ENCODE peak calls at places on chromosomes 2 and 18, in six cellular contexts. R is HCT116, O is GM12878, C is K562, S is HL-60, F is suprapubic skin. U is an unnamed sample.

GRCh38 chr2:50850290-50850969 is 181.5 kb downstream of the NRXN1 start:
- DNase-seq in F (no peak), C (no peak), O (no peak), R (no peak), S (no peak), U (no peak)

GRCh38 chr2:164897521-164898260 is 56.1 kb upstream of the COBLL1 start:
- DNase-seq in S (no peak), R (no peak), C (no peak), O (no peak), F (no peak), U (no peak)

GRCh38 chr2:18413794-18414396 is 146.6 kb downstream of the RDH14 start:
- DNase-seq in S (no peak), C (no peak), O (no peak), F (no peak), R (peak; percentile 24), U (no peak)

GRCh38 chr2:3728104-3729054 is 25.0 kb downstream of the DCDC2C start:
- DNase-seq in C (peak; percentile 42), R (peak; percentile 33), S (peak; percentile 20), F (no peak), O (no peak), U (no peak)

GRCh38 chr2:205188516-205189138 is 493.7 kb upstream of the NRP2 start:
- DNase-seq in S (no peak), R (no peak), C (no peak), F (peak; percentile 73), O (no peak), U (no peak)

GRCh38 chr2:9142551-9143263 is 63.9 kb upstream of the ASAP2 start:
- DNase-seq in O (no peak), S (peak; percentile 55), F (peak; percentile 92), R (peak; percentile 72), C (peak; percentile 97), U (peak; percentile 65)

GRCh38 chr18:48817021-48817461 is 133.7 kb downstream of the SMAD7 start:
- DNase-seq in F (peak; percentile 52), O (no peak), R (no peak), S (no peak), C (no peak), U (no peak)

GRCh38 chr18:54515149-54515548 is 75.9 kb upstream of the DYNAP start:
- DNase-seq in O (no peak), F (no peak), C (no peak), R (no peak), S (no peak), U (no peak)

GRCh38 chr2:182941121-182941713 is 74.8 kb upstream of the FRZB start:
- DNase-seq in F (no peak), C (no peak), R (no peak), O (no peak), S (no peak), U (no peak)

DNA sequence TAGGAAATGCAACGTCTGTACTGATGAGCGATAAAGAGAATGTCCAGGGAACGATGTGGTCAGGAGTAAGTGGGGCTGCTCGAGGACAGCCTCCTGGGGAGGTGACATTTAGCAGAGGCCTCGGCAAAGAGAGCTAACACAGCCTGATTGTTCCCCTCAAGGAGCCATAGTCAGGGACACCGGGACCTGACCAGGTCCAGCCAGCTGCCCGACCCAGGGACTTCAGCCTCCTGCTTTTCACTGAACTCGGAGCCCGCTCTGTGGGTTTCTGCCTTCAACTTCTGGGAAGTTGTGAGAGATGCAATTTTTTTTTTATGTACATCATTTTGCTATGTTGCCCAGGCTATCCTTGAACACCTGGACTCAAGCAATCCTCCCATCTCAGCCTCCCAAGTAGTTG is 10.1 kb downstream of the NEU2 start:
- DNase-seq in S (no peak), R (no peak), C (no peak), O (no peak), F (no peak), U (no peak)
- TF ChIP-seq POLR2AphosphoS5 in S (no peak), R (no peak), C (no peak), O (no peak), F (no peak), U (no peak)

GRCh38 chr2:158647832-158648231 is 147.3 kb upstream of the DAPL1 start:
- DNase-seq in S (no peak), F (no peak), O (no peak), R (no peak), C (no peak), U (no peak)

GRCh38 chr2:158644139-158644538 is 151.0 kb upstream of the DAPL1 start:
- DNase-seq in O (no peak), R (no peak), F (no peak), S (no peak), C (no peak), U (no peak)
- TF ChIP-seq CTCF in O (no peak), R (no peak), F (no peak), S (no peak), C (no peak), U (no peak)

GRCh38 chr2:191188550-191189093 is 37.8 kb upstream of the STAT4 start:
- DNase-seq in C (no peak), R (no peak), S (no peak), O (no peak), F (no peak), U (no peak)
- H3K4me3 ChIP-seq in C (no peak overlapping the region), R (no peak overlapping the region), S (no peak overlapping the region), O (no peak overlapping the region), F (no peak overlapping the region), U (no peak overlapping the region)

DNA sequence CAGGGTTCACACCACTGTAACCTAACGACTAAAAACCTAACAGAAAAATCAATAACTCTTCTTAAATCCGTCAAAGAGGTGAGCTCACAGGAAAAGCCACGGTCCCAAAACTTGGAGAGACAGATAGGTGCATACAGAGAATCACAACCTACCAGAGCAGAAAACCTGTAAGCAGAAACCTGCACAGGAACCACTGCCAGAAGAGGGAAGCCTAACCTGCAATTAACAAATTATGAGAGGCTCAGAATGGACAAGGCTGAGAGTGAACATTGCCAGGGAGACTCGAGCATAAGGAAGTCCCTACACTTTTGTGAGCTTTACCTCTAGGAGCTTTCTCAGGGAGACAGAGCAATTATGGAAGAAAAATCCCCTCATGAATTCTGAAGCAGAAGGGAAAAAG is 156.2 kb upstream of the NETO1 start:
- DNase-seq in C (no peak), S (no peak), O (no peak), F (no peak), R (no peak), U (peak; percentile 10)
- TF ChIP-seq POLR2AphosphoS5 in C (no peak), S (no peak), O (no peak), F (no peak), R (no peak), U (no peak)

GRCh38 chr2:133886735-133887675 is 318.7 kb upstream of the NCKAP5 start:
- DNase-seq in S (peak; percentile 49), R (peak; percentile 70), F (no peak), C (peak; percentile 69), O (peak; percentile 21), U (peak; percentile 71)

GRCh38 chr2:133888816-133889215 is 320.6 kb upstream of the NCKAP5 start:
- DNase-seq in S (no peak), R (no peak), O (no peak), F (no peak), C (no peak), U (no peak)

GRCh38 chr2:133887676-133888040 is 319.4 kb upstream of the NCKAP5 start:
- DNase-seq in R (no peak), S (no peak), F (no peak), O (no peak), C (no peak), U (no peak)

GRCh38 chr2:133885847-133886246 is 317.6 kb upstream of the NCKAP5 start:
- DNase-seq in F (no peak), R (no peak), C (no peak), O (no peak), S (no peak), U (no peak)

DNA sequence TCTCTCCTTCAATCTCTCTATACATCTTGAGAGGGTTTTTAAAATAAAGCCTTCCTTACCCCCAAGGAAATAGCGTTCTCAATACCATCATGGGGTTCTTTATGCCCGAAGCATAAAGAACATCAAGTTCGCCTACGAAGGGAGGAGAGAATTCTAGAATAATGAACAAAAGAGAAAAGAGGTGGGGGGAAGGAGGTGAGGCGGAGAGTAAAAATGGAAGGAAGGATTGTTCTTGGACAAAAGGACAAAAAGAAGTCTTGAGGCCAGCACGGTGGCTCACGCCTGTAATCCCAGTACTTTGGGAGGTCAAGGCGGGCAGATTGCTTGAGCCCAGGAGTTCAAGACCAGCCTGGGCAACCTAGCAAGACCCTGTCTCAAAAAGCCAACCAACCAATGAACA is 319.8 kb upstream of the NCKAP5 start:
- DNase-seq in F (no peak), C (no peak), O (no peak), S (no peak), R (no peak), U (no peak)
- TF ChIP-seq CTCF in F (no peak), C (no peak), O (no peak), S (no peak), R (no peak), U (no peak)

U was measured in prostate gland.